ENCODE peak calls at places on chromosomes 3 and 15, in five cellular contexts. L is heart left ventricle; S is naive thymus-derived CD4-positive, alpha-beta T cell; T is PC-9; A is spleen. N is an unnamed sample.
A peak's percentile ranks its signal among the peaks of the same experiment; 100 is the strongest.

GRCh38 chr3:123524987-123525386 is 59.9 kb downstream of the HACD2 start:
- DNase-seq in L (no peak), S (no peak), T (no peak), A (no peak), N (no peak)

GRCh38 chr3:187314176-187314575 is 22.6 kb upstream of the MASP1 start:
- DNase-seq in L (no peak), S (no peak), T (no peak), A (no peak), N (peak; percentile 69)

GRCh38 chr3:112709929-112710328 is 69.0 kb upstream of the CCDC80 start:
- DNase-seq in L (no peak), S (no peak), T (no peak), A (no peak), N (no peak)

GRCh38 chr3:42185044-42185443 is 80.9 kb downstream of the CCK start:
- DNase-seq in L (no peak), S (no peak), T (no peak), A (no peak), N (no peak)

GRCh38 chr3:157360044-157360443 is 76.6 kb upstream of the PTX3 start:
- DNase-seq in L (no peak), S (no peak), T (peak; percentile 32), A (no peak), N (no peak)

GRCh38 chr3:139552632-139553335 is 13.2 kb upstream of the RBP1 start:
- DNase-seq in L (no peak), S (no peak), T (no peak), A (no peak), N (no peak)

GRCh38 chr15:69713726-69714559 is 261.3 kb downstream of the RPLP1 start:
- DNase-seq in L (no peak), S (peak; percentile 80), T (peak; percentile 41), A (peak; percentile 79), N (no peak)

GRCh38 chr15:27137127-27137526 is 166.1 kb downstream of the GABRG3 start:
- DNase-seq in L (no peak), S (no peak), T (no peak), A (no peak), N (no peak)

GRCh38 chr15:68372291-68372811 is 59.6 kb downstream of the ITGA11 start:
- DNase-seq in L (peak; percentile 53), S (no peak), T (no peak), A (no peak), N (no peak)

GRCh38 chr3:189773056-189773455 is 141.9 kb downstream of the TP63 start:
- DNase-seq in L (no peak), S (no peak), T (no peak), A (no peak), N (no peak)

GRCh38 chr3:10747341-10747740 is 68.7 kb upstream of the SLC6A11 start:
- DNase-seq in L (no peak), S (no peak), T (no peak), A (no peak), N (no peak)

GRCh38 chr3:178063475-178063874 is 472.8 kb upstream of the KCNMB2 start:
- DNase-seq in L (no peak), S (no peak), T (no peak), A (no peak), N (no peak)

GRCh38 chr15:66253643-66254363 is at the start of gene MEGF11:
- DNase-seq in L (no peak), S (no peak), T (peak; percentile 22), A (no peak), N (no peak)

GRCh38 chr15:40349163-40349562 is 1.7 kb upstream of the PHGR1 start:
- DNase-seq in L (no peak), S (no peak), T (no peak), A (no peak), N (no peak)

GRCh38 chr3:160401301-160402095 is 2.0 kb downstream of the SMC4 start:
- DNase-seq in L (no peak), S (peak; percentile 6), T (peak; percentile 26), A (no peak), N (no peak)

GRCh38 chr15:69809421-69809820 is 288.3 kb downstream of the TLE3 start:
- DNase-seq in L (no peak), S (no peak), T (no peak), A (no peak), N (no peak)

GRCh38 chr3:186386883-186387560 is 25.0 kb upstream of the DGKG start:
- DNase-seq in L (no peak), S (no peak), T (no peak), A (no peak), N (no peak)

GRCh38 chr15:84747423-84748273 is 744 bp upstream of the ZNF592 start:
- DNase-seq in L (peak; percentile 85), S (peak; percentile 78), T (peak; percentile 72), A (peak; percentile 97), N (peak; percentile 93)

GRCh38 chr3:42055291-42055690 is 35.9 kb upstream of the TRAK1 start:
- DNase-seq in L (no peak), S (no peak), T (no peak), A (no peak), N (no peak)

GRCh38 chr3:58568572-58569286 is 8.5 kb downstream of the FAM107A start:
- DNase-seq in L (peak; percentile 62), S (peak; percentile 37), T (peak; percentile 73), A (peak; percentile 90), N (peak; percentile 95)

GRCh38 chr3:42228796-42229195 is 37.2 kb downstream of the CCK start:
- DNase-seq in L (no peak), S (no peak), T (no peak), A (no peak), N (no peak)

GRCh38 chr15:48221261-48221660 is 15.2 kb downstream of the SLC12A1 start:
- DNase-seq in L (no peak), S (no peak), T (no peak), A (no peak), N (no peak)

GRCh38 chr3:123683755-123684154 is 98.9 kb upstream of the HACD2 start:
- DNase-seq in L (no peak), S (no peak), T (no peak), A (no peak), N (no peak)

GRCh38 chr15:101578443-101578894 is 73.7 kb downstream of the TM2D3 start:
- DNase-seq in L (peak; percentile 51), S (no peak), T (peak; percentile 47), A (no peak), N (no peak)

GRCh38 chr15:82750831-82751181 is 41.1 kb upstream of the AP3B2 start:
- DNase-seq in L (no peak), S (no peak), T (no peak), A (no peak), N (no peak)

GRCh38 chr3:177777699-177778098 is 580.4 kb upstream of the TBL1XR1 start:
- DNase-seq in L (peak; percentile 29), S (peak; percentile 10), T (peak; percentile 44), A (peak; percentile 73), N (no peak)

GRCh38 chr3:65714138-65714537 is 324.6 kb downstream of the MAGI1 start:
- DNase-seq in L (peak; percentile 59), S (no peak), T (no peak), A (no peak), N (no peak)

GRCh38 chr3:57805674-57806073 is 49.6 kb downstream of the SLMAP start:
- DNase-seq in L (no peak), S (no peak), T (peak; percentile 38), A (no peak), N (no peak)

GRCh38 chr3:42501681-42502428 is 588 bp upstream of the VIPR1 start:
- DNase-seq in L (peak; percentile 65), S (peak; percentile 63), T (peak; percentile 48), A (peak; percentile 91), N (peak; percentile 95)

GRCh38 chr3:52020796-52021195 is 25.1 kb upstream of the RPL29 start:
- DNase-seq in L (no peak), S (no peak), T (no peak), A (no peak), N (no peak)

GRCh38 chr3:52023860-52024764 is 28.4 kb upstream of the RPL29 start:
- DNase-seq in L (peak; percentile 46), S (no peak), T (no peak), A (no peak), N (no peak)

GRCh38 chr3:52021869-52022268 is 26.2 kb upstream of the RPL29 start:
- DNase-seq in L (peak; percentile 89), S (no peak), T (no peak), A (no peak), N (no peak)

GRCh38 chr3:52023101-52023770 is 27.5 kb upstream of the RPL29 start:
- DNase-seq in L (no peak), S (no peak), T (no peak), A (no peak), N (no peak)

GRCh38 chr3:52022323-52023100 is 26.8 kb upstream of the RPL29 start:
- DNase-seq in L (peak; percentile 85), S (no peak), T (no peak), A (no peak), N (no peak)
- H3K4me1 ChIP-seq in L (peaks cover 77% of the 10 kb centered on the region), S (no peaks in the 10 kb centered on the region), T (no peaks in the 10 kb centered on the region), A (peaks cover 75% of the 10 kb centered on the region), N (peaks cover 24% of the 10 kb centered on the region)

DNA sequence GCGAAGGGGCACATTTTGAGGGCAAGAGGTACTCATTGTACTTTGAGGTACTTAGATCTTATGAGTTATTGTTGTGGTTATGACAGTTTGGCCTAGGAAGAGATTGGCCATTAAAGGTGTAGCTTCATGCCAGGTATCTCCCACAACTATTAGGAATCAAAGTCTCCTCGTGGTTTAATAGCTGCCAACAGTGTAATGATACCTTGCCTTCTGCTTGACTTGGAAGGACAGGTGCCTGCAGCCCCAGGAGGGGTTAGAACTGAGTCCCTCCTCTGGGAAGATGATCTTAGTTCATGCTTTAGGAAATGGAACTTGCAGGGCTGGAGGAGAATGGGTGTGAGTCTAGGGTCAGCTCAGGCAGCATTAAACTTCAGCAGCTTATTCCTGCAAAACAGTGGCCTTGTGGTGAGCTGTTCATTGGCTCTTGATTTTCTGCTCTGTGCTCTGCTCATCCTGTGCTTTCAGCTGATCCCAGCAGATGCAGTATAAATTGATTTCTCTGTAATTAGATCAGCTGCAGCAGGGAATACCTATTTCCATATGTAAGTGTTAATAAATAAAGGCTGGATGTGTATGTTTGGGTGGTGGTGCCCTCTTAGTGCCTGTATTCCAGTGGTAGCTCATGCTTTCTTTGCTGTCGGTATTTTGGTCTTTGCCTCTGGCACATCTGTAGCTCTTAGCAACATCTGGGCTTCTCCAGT is 40.5 kb downstream of the ZNF609 start:
- DNase-seq in L (no peak), S (no peak), T (no peak), A (no peak), N (no peak)
- H3K4me1 ChIP-seq in L (peaks cover 7% of the 10 kb centered on the region), S (peaks cover 76% of the 10 kb centered on the region), T (no peaks in the 10 kb centered on the region), A (peaks cover 63% of the 10 kb centered on the region), N (peaks cover 40% of the 10 kb centered on the region)

GRCh38 chr3:52246264-52246620 is 683 bp downstream of the PPM1M start:
- DNase-seq in L (no peak), S (no peak), T (no peak), A (no peak), N (no peak)
- H3K4me1 ChIP-seq in L (peaks cover 4% of the 10 kb centered on the region), S (peaks cover 77% of the 10 kb centered on the region), T (peaks cover 26% of the 10 kb centered on the region), A (peaks cover 64% of the 10 kb centered on the region), N (peaks cover 30% of the 10 kb centered on the region)

DNA sequence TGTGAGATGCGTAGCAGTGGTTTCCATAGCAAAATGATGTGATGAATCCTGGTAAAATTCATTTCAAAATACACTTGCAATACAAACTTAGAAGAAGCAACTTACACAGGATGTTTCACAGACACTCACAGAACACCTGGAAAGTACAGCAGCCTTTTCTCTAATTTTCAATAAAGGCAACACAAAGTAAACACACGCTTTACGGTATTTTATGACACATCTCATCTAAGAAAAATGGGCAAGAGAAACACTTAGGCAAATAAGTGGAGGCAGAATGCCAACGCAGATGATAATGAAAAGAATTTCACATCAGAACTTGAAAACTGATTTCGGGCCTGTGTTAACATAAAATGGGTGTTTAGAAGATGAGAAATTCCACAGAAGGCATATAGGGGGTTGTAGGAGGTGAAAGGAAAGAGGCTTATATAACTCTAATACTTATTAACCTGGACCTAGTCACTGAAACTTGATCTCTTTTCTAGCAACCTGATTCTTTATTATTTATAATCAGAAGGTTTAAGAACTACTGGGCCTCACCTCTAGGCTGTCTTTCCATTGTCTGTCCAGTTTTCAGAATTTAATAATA is 25.6 kb upstream of the MAP3K13 start:
- DNase-seq in L (no peak), S (no peak), T (peak; percentile 37), A (no peak), N (no peak)
- H3K4me1 ChIP-seq in L (no peaks in the 10 kb centered on the region), S (no peaks in the 10 kb centered on the region), T (peaks cover 58% of the 10 kb centered on the region), A (peaks cover 13% of the 10 kb centered on the region), N (no peaks in the 10 kb centered on the region)

N was measured in vagina.